ENCODE peak calls at places on chromosomes 13 and 19, in five cellular contexts. K is left lung, A is cardiac fibroblast, U is LNCaP clone FGC, G is progenitor cell of endocrine pancreas. M is an unnamed sample.

GRCh38 chr19:48754950-48755645 is at the start of gene FGF21:
- DNase-seq in U (no peak), K (no peak), A (no peak), G (no peak), M (no peak)

GRCh38 chr13:61706899-61707298 is 291.2 kb upstream of the PCDH20 start:
- DNase-seq in K (no peak), G (no peak), U (no peak), A (no peak), M (no peak)

GRCh38 chr13:111017755-111018487 is 97.2 kb upstream of the ARHGEF7 start:
- DNase-seq in U (no peak), A (no peak), G (no peak), K (no peak), M (no peak)

GRCh38 chr13:93309886-93310520 is 83.4 kb downstream of the GPC6 start:
- DNase-seq in U (no peak), A (peak; percentile 87), K (no peak), G (no peak), M (no peak)

GRCh38 chr13:52851153-52851962 is 2.9 kb upstream of the PCDH8 start:
- DNase-seq in U (no peak), A (peak; percentile 11), K (no peak), G (peak; percentile 29), M (peak; percentile 56)

GRCh38 chr19:4267101-4267900 is 11.8 kb upstream of the SHD start:
- DNase-seq in K (peak; percentile 45), G (peak; percentile 56), A (peak; percentile 70), U (no peak), M (peak; percentile 80)

GRCh38 chr13:44378277-44378676 is 4.7 kb downstream of the SERP2 start:
- DNase-seq in G (no peak), U (no peak), K (no peak), A (no peak), M (no peak)

GRCh38 chr19:23071087-23071511 is 45.7 kb upstream of the ZNF730 start:
- DNase-seq in A (peak; percentile 27), K (no peak), U (no peak), G (no peak), M (no peak)

GRCh38 chr19:10010247-10010691 is at the start of gene COL5A3:
- DNase-seq in K (no peak), A (peak; percentile 74), G (no peak), U (no peak), M (peak; percentile 48)

GRCh38 chr19:38690832-38691231 is 43.4 kb downstream of the ACTN4 start:
- DNase-seq in G (no peak), A (peak; percentile 45), K (no peak), U (no peak), M (no peak)

GRCh38 chr19:19597809-19598306 is 20.6 kb downstream of the PBX4 start:
- DNase-seq in G (no peak), U (no peak), A (peak; percentile 29), K (no peak), M (no peak)

GRCh38 chr13:88068975-88069374 is 397.8 kb downstream of the SLITRK5 start:
- DNase-seq in A (no peak), G (no peak), U (no peak), K (no peak), M (peak; percentile 17)

GRCh38 chr13:87677334-87678234 is 6.4 kb downstream of the SLITRK5 start:
- DNase-seq in A (no peak), G (peak; percentile 31), K (no peak), U (no peak), M (peak; percentile 67)

GRCh38 chr13:75365724-75366173 is 116.2 kb downstream of the TBC1D4 start:
- DNase-seq in A (peak; percentile 96), K (no peak), U (no peak), G (no peak), M (no peak)

GRCh38 chr19:41911889-41912731 is 16.1 kb downstream of the ERFL start:
- DNase-seq in G (no peak), A (no peak), K (no peak), U (no peak), M (no peak)

GRCh38 chr13:43785681-43786471 is 896 bp downstream of the ENOX1 start:
- DNase-seq in K (peak; percentile 61), A (peak; percentile 82), U (no peak), G (peak; percentile 59), M (peak; percentile 72)

GRCh38 chr13:64278493-64278892 is 2862.8 kb upstream of the PCDH20 start:
- DNase-seq in A (peak; percentile 79), G (no peak), U (no peak), K (no peak), M (no peak)

GRCh38 chr19:41971363-41971762 is 12.2 kb upstream of the RABAC1 start:
- DNase-seq in A (no peak), U (no peak), K (no peak), G (no peak), M (no peak)

GRCh38 chr19:11457115-11457514 is 21.7 kb downstream of the PRKCSH start:
- DNase-seq in G (no peak), A (no peak), U (no peak), K (no peak), M (peak; percentile 56)

GRCh38 chr19:11457831-11458230 is 22.4 kb downstream of the PRKCSH start:
- DNase-seq in U (no peak), A (no peak), G (no peak), K (no peak), M (no peak)

GRCh38 chr19:11458236-11458900 is 22.5 kb downstream of the ELAVL3 start:
- DNase-seq in K (no peak), G (no peak), A (no peak), U (no peak), M (no peak)

GRCh38 chr19:11461453-11461852 is 19.4 kb downstream of the ELAVL3 start:
- DNase-seq in K (no peak), A (no peak), G (no peak), U (no peak), M (no peak)

DNA sequence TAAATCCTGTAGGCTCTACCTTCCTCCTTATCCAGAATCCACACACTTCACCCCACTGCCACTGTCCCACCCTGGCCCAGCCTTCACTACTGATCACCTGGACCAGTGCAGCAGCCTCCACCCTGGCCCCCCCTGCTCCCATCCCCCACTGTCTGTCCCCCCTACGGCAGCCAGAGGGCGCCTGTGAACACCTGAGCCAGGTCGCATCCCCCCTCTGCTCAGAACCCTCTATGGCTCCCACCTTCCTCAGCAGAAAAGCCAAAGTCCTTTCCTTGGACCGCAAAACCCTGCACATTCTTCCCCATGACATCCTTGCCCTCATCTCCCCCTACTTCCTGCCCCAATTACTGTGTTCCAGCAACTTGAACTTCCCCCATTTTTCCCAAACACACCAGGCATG is 20.6 kb downstream of the ELAVL3 start:
- DNase-seq in U (no peak), K (no peak), G (no peak), A (no peak), M (no peak)
- TF ChIP-seq CTCF in U (peak; percentile 10), K (no peak), G (peak; percentile 29), A (peak; percentile 32), M (no peak)

GRCh38 chr13:41411536-41411935 is 45.8 kb upstream of the RGCC start:
- DNase-seq in G (no peak), K (no peak), U (no peak), A (peak; percentile 83), M (peak; percentile 7)
- TF ChIP-seq CTCF in G (no peak), K (peak; percentile 26), U (peak; percentile 49), A (peak; percentile 29), M (no peak)

DNA sequence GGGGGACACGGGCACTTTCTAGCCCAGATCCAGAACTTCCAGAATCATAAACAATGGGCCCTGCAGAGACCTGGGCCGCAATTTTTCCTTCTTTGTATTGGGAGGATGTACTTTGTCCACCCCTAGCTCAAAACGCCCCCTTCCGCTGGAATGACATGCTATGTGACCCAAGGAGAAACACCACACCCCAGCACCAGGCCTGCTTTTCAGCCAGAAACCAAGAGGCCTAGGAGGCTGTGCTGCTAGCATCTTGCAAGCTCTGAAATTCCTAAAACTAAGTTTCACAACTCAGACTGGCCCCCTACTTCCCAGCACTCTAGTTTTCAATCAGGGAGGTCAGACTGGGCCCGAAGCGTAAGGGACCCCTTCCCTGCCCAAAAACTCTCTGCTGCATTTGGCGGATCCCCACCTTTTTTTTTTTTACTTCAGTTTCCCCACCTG is 538 bp downstream of the LSM4 start:
- DNase-seq in K (peak; percentile 66), A (peak; percentile 68), U (no peak), G (no peak), M (peak; percentile 57)
- TF ChIP-seq CTCF in K (no peak), A (peak; percentile 26), U (peak; percentile 27), G (peak; percentile 34), M (no peak)

GRCh38 chr19:15412832-15413231 is 6.0 kb downstream of the AKAP8L start:
- DNase-seq in K (no peak), G (no peak), U (no peak), A (no peak), M (no peak)
- TF ChIP-seq CTCF in K (no peak), G (no peak), U (no peak), A (no peak), M (no peak)

DNA sequence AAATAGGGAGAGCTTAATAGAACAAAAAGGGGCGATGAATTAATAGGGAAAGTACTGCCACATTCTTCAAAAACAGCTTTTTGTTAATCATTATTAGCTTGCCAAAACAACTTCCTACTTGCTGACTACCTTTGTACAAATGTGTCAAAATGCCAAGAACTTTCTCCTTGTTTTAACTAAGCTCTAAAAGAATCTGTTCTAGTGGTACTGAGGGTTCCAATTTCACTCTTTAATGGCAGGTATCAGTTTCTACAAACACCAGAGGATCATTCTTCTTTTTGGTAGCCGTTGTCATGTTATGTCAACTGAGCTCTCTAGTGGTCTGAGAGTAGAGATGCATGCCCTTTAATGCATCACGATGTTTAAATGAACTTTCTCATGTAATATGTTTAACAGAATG is 29.4 kb upstream of the FBXL3 start:
- DNase-seq in U (no peak), G (no peak), A (no peak), K (no peak), M (no peak)
- TF ChIP-seq CTCF in U (no peak), G (no peak), A (no peak), K (no peak), M (peak; percentile 16)

GRCh38 chr19:17834350-17835181 is 13.2 kb downstream of the JAK3 start:
- DNase-seq in U (no peak), G (no peak), K (no peak), A (no peak), M (no peak)
- TF ChIP-seq CTCF in U (no peak), G (peak; percentile 38), K (no peak), A (no peak), M (no peak)